ENCODE peak calls at places on chromosomes 7 and 10, in eight cellular contexts. One of them, this sample, is unnamed.
A peak's percentile ranks its signal among the peaks of the same experiment; 100 is the strongest.

GRCh38 chr7:91880413-91881241 is at the start of gene MTERF1:
- DNase-seq in endodermal cell: peak; percentile 97
- DNase-seq in NCI-H1417: peak; percentile 97
- DNase-seq in dorsolateral prefrontal cortex: peak; percentile 92
- DNase-seq in kidney tubule cell: peak; percentile 94
- DNase-seq in heart left ventricle: peak; percentile 94
- DNase-seq in sigmoid colon: peak; percentile 95
- DNase-seq in Peyer's patch: peak; percentile 91
- DNase-seq in this sample: peak; percentile 84

GRCh38 chr7:520503-521161 is 986 bp upstream of the PDGFA start:
- DNase-seq in NCI-H1417: no peak
- DNase-seq in dorsolateral prefrontal cortex: peak; percentile 52
- DNase-seq in kidney tubule cell: peak; percentile 25
- DNase-seq in endodermal cell: peak; percentile 81
- DNase-seq in sigmoid colon: no peak
- DNase-seq in heart left ventricle: no peak
- DNase-seq in Peyer's patch: no peak
- DNase-seq in this sample: no peak

GRCh38 chr7:96936621-96937020 is 68.7 kb upstream of the DLX6 start:
- DNase-seq in NCI-H1417: no peak
- DNase-seq in heart left ventricle: no peak
- DNase-seq in dorsolateral prefrontal cortex: no peak
- DNase-seq in sigmoid colon: no peak
- DNase-seq in Peyer's patch: no peak
- DNase-seq in endodermal cell: no peak
- DNase-seq in kidney tubule cell: no peak
- DNase-seq in this sample: no peak

GRCh38 chr7:80040335-80040734 is 94.3 kb upstream of the GNAI1 start:
- DNase-seq in dorsolateral prefrontal cortex: no peak
- DNase-seq in NCI-H1417: no peak
- DNase-seq in Peyer's patch: no peak
- DNase-seq in heart left ventricle: no peak
- DNase-seq in kidney tubule cell: no peak
- DNase-seq in sigmoid colon: no peak
- DNase-seq in endodermal cell: no peak
- DNase-seq in this sample: no peak

GRCh38 chr7:129089521-129090212 is 34.8 kb upstream of the TNPO3 start:
- DNase-seq in endodermal cell: peak; percentile 39
- DNase-seq in heart left ventricle: no peak
- DNase-seq in Peyer's patch: no peak
- DNase-seq in sigmoid colon: no peak
- DNase-seq in kidney tubule cell: no peak
- DNase-seq in NCI-H1417: no peak
- DNase-seq in dorsolateral prefrontal cortex: no peak
- DNase-seq in this sample: no peak

GRCh38 chr7:65840446-65840845 is 32.4 kb upstream of the VKORC1L1 start:
- DNase-seq in heart left ventricle: no peak
- DNase-seq in Peyer's patch: no peak
- DNase-seq in endodermal cell: peak; percentile 88
- DNase-seq in NCI-H1417: no peak
- DNase-seq in kidney tubule cell: no peak
- DNase-seq in sigmoid colon: no peak
- DNase-seq in dorsolateral prefrontal cortex: no peak
- DNase-seq in this sample: no peak

GRCh38 chr10:82254237-82254636 is 379.2 kb downstream of the NRG3 start:
- DNase-seq in heart left ventricle: no peak
- DNase-seq in Peyer's patch: no peak
- DNase-seq in endodermal cell: no peak
- DNase-seq in kidney tubule cell: no peak
- DNase-seq in NCI-H1417: no peak
- DNase-seq in dorsolateral prefrontal cortex: no peak
- DNase-seq in sigmoid colon: no peak
- DNase-seq in this sample: no peak

GRCh38 chr7:5283421-5284303 is 919 bp downstream of the SLC29A4 start:
- DNase-seq in endodermal cell: no peak
- DNase-seq in dorsolateral prefrontal cortex: no peak
- DNase-seq in kidney tubule cell: peak; percentile 8
- DNase-seq in NCI-H1417: peak; percentile 46
- DNase-seq in Peyer's patch: no peak
- DNase-seq in heart left ventricle: no peak
- DNase-seq in sigmoid colon: no peak
- DNase-seq in this sample: peak; percentile 54

GRCh38 chr10:130037169-130037661 is 73.1 kb upstream of the EBF3 start:
- DNase-seq in dorsolateral prefrontal cortex: no peak
- DNase-seq in NCI-H1417: no peak
- DNase-seq in kidney tubule cell: no peak
- DNase-seq in heart left ventricle: no peak
- DNase-seq in Peyer's patch: no peak
- DNase-seq in sigmoid colon: peak; percentile 53
- DNase-seq in endodermal cell: peak; percentile 42
- DNase-seq in this sample: no peak

GRCh38 chr10:35232509-35232908 is 103.8 kb upstream of the CCNY start:
- DNase-seq in sigmoid colon: no peak
- DNase-seq in kidney tubule cell: no peak
- DNase-seq in dorsolateral prefrontal cortex: no peak
- DNase-seq in Peyer's patch: no peak
- DNase-seq in endodermal cell: no peak
- DNase-seq in NCI-H1417: no peak
- DNase-seq in heart left ventricle: no peak
- DNase-seq in this sample: no peak

GRCh38 chr7:76372984-76373833 is 14.4 kb upstream of the YWHAG start:
- DNase-seq in dorsolateral prefrontal cortex: no peak
- DNase-seq in endodermal cell: no peak
- DNase-seq in sigmoid colon: no peak
- DNase-seq in kidney tubule cell: peak; percentile 64
- DNase-seq in NCI-H1417: no peak
- DNase-seq in heart left ventricle: no peak
- DNase-seq in Peyer's patch: no peak
- DNase-seq in this sample: no peak

GRCh38 chr7:47503283-47503682 is 78.6 kb downstream of the TNS3 start:
- DNase-seq in NCI-H1417: no peak
- DNase-seq in heart left ventricle: no peak
- DNase-seq in sigmoid colon: no peak
- DNase-seq in Peyer's patch: no peak
- DNase-seq in dorsolateral prefrontal cortex: no peak
- DNase-seq in kidney tubule cell: peak; percentile 54
- DNase-seq in endodermal cell: no peak
- DNase-seq in this sample: peak; percentile 39

GRCh38 chr10:47035447-47036337 is 124.5 kb downstream of the PTPN20 start:
- DNase-seq in sigmoid colon: peak; percentile 54
- DNase-seq in Peyer's patch: no peak
- DNase-seq in heart left ventricle: no peak
- DNase-seq in endodermal cell: no peak
- DNase-seq in kidney tubule cell: no peak
- DNase-seq in NCI-H1417: no peak
- DNase-seq in dorsolateral prefrontal cortex: no peak
- DNase-seq in this sample: no peak

GRCh38 chr10:25231751-25232150 is 57.0 kb downstream of the GPR158 start:
- DNase-seq in NCI-H1417: no peak
- DNase-seq in Peyer's patch: no peak
- DNase-seq in dorsolateral prefrontal cortex: no peak
- DNase-seq in endodermal cell: no peak
- DNase-seq in kidney tubule cell: no peak
- DNase-seq in sigmoid colon: no peak
- DNase-seq in heart left ventricle: no peak
- DNase-seq in this sample: no peak

GRCh38 chr7:50657341-50657873 is 92.2 kb upstream of the DDC start:
- DNase-seq in endodermal cell: peak; percentile 18
- DNase-seq in kidney tubule cell: no peak
- DNase-seq in heart left ventricle: no peak
- DNase-seq in NCI-H1417: no peak
- DNase-seq in sigmoid colon: peak; percentile 95
- DNase-seq in dorsolateral prefrontal cortex: peak; percentile 44
- DNase-seq in Peyer's patch: no peak
- DNase-seq in this sample: peak; percentile 60

GRCh38 chr10:122786269-122786668 is 59.4 kb downstream of the CUZD1 start:
- DNase-seq in dorsolateral prefrontal cortex: no peak
- DNase-seq in Peyer's patch: no peak
- DNase-seq in heart left ventricle: no peak
- DNase-seq in NCI-H1417: no peak
- DNase-seq in endodermal cell: peak; percentile 85
- DNase-seq in sigmoid colon: no peak
- DNase-seq in kidney tubule cell: peak; percentile 28
- DNase-seq in this sample: peak; percentile 40